ENCODE peak calls at places on chromosomes 5 and 9, in seven cellular contexts. One of them, this sample, is unnamed.

GRCh38 chr5:102666164-102666951 is 88.7 kb upstream of the PAM start:
- DNase-seq in IMR-90: no peak
- DNase-seq in prostate gland: no peak
- DNase-seq in AG10803: peak; percentile 75
- DNase-seq in brain microvascular endothelial cell: no peak
- DNase-seq in A673: peak; percentile 25
- DNase-seq in uterus: no peak
- DNase-seq in this sample: no peak

GRCh38 chr9:90789862-90790261 is 11.8 kb upstream of the SYK start:
- DNase-seq in AG10803: no peak
- DNase-seq in prostate gland: no peak
- DNase-seq in IMR-90: no peak
- DNase-seq in A673: no peak
- DNase-seq in uterus: no peak
- DNase-seq in brain microvascular endothelial cell: no peak
- DNase-seq in this sample: no peak

GRCh38 chr5:43044181-43044914 is 4.2 kb upstream of the ANXA2R start:
- DNase-seq in A673: no peak
- DNase-seq in brain microvascular endothelial cell: no peak
- DNase-seq in AG10803: peak; percentile 39
- DNase-seq in prostate gland: no peak
- DNase-seq in uterus: no peak
- DNase-seq in IMR-90: peak; percentile 68
- DNase-seq in this sample: no peak

GRCh38 chr5:82661462-82661861 is 383.3 kb upstream of the RPS23 start:
- DNase-seq in uterus: no peak
- DNase-seq in A673: no peak
- DNase-seq in IMR-90: no peak
- DNase-seq in prostate gland: no peak
- DNase-seq in brain microvascular endothelial cell: no peak
- DNase-seq in AG10803: no peak
- DNase-seq in this sample: no peak

GRCh38 chr9:129569506-129570449 is 51.1 kb downstream of the C9orf50 start:
- DNase-seq in prostate gland: no peak
- DNase-seq in AG10803: peak; percentile 44
- DNase-seq in brain microvascular endothelial cell: no peak
- DNase-seq in uterus: no peak
- DNase-seq in IMR-90: peak; percentile 36
- DNase-seq in A673: peak; percentile 38
- DNase-seq in this sample: no peak

GRCh38 chr9:114991861-114992260 is 61.5 kb upstream of the TNFSF8 start:
- DNase-seq in A673: no peak
- DNase-seq in prostate gland: no peak
- DNase-seq in uterus: no peak
- DNase-seq in IMR-90: no peak
- DNase-seq in AG10803: no peak
- DNase-seq in brain microvascular endothelial cell: no peak
- DNase-seq in this sample: no peak

GRCh38 chr9:35658894-35659220 is 765 bp downstream of the CCDC107 start:
- DNase-seq in AG10803: peak; percentile 71
- DNase-seq in brain microvascular endothelial cell: peak; percentile 44
- DNase-seq in A673: peak; percentile 52
- DNase-seq in uterus: peak; percentile 53
- DNase-seq in prostate gland: no peak
- DNase-seq in IMR-90: peak; percentile 70
- DNase-seq in this sample: no peak

GRCh38 chr9:2231831-2232230 is 216.7 kb downstream of the SMARCA2 start:
- DNase-seq in prostate gland: no peak
- DNase-seq in uterus: peak; percentile 57
- DNase-seq in IMR-90: peak; percentile 68
- DNase-seq in AG10803: peak; percentile 83
- DNase-seq in A673: no peak
- DNase-seq in brain microvascular endothelial cell: peak; percentile 20
- DNase-seq in this sample: no peak

GRCh38 chr9:130714586-130715110 is 21.1 kb downstream of the EXOSC2 start:
- DNase-seq in IMR-90: peak; percentile 41
- DNase-seq in uterus: no peak
- DNase-seq in brain microvascular endothelial cell: no peak
- DNase-seq in prostate gland: no peak
- DNase-seq in A673: no peak
- DNase-seq in AG10803: no peak
- DNase-seq in this sample: no peak

GRCh38 chr9:20504930-20505329 is 117.4 kb downstream of the MLLT3 start:
- DNase-seq in AG10803: no peak
- DNase-seq in uterus: no peak
- DNase-seq in IMR-90: no peak
- DNase-seq in A673: no peak
- DNase-seq in brain microvascular endothelial cell: no peak
- DNase-seq in prostate gland: no peak
- DNase-seq in this sample: no peak

GRCh38 chr9:967436-967835 is 9.0 kb upstream of the DMRT3 start:
- DNase-seq in uterus: no peak
- DNase-seq in A673: no peak
- DNase-seq in prostate gland: no peak
- DNase-seq in AG10803: no peak
- DNase-seq in IMR-90: no peak
- DNase-seq in brain microvascular endothelial cell: no peak
- DNase-seq in this sample: no peak

GRCh38 chr5:125036494-125036893 is 290.1 kb upstream of the ZNF608 start:
- DNase-seq in A673: no peak
- DNase-seq in brain microvascular endothelial cell: no peak
- DNase-seq in IMR-90: no peak
- DNase-seq in AG10803: no peak
- DNase-seq in uterus: no peak
- DNase-seq in prostate gland: no peak
- DNase-seq in this sample: no peak
- TF ChIP-seq CTCF in A673: no peak
- TF ChIP-seq CTCF in brain microvascular endothelial cell: no peak
- TF ChIP-seq CTCF in IMR-90: no peak
- TF ChIP-seq CTCF in AG10803: no peak
- TF ChIP-seq CTCF in uterus: no peak
- TF ChIP-seq CTCF in prostate gland: no peak
- TF ChIP-seq CTCF in this sample: no peak

DNA sequence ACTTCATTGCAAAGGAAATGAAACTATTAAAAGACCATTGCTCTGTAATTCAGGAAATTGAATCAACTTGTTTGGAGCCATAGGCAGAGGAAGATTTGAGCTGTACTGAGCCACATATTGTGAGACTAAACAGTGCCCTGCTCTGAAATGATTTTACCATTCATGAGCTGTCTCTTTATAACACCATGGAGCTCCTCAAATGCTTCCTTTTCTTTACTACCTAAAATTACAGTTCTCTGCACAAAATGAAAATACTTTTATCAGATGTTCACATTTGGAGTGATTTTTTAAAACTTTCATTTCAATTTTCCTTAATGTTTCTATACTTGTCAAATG is 97.9 kb downstream of the NLN start:
- DNase-seq in AG10803: no peak
- DNase-seq in A673: no peak
- DNase-seq in brain microvascular endothelial cell: no peak
- DNase-seq in IMR-90: no peak
- DNase-seq in prostate gland: no peak
- DNase-seq in uterus: no peak
- DNase-seq in this sample: no peak
- H3K4me3 ChIP-seq in AG10803: no peak overlapping the region
- H3K4me3 ChIP-seq in A673: no peak overlapping the region
- H3K4me3 ChIP-seq in brain microvascular endothelial cell: no peak overlapping the region
- H3K4me3 ChIP-seq in IMR-90: no peak overlapping the region
- H3K4me3 ChIP-seq in prostate gland: no peak overlapping the region
- H3K4me3 ChIP-seq in uterus: no peak overlapping the region
- H3K4me3 ChIP-seq in this sample: no peak overlapping the region

DNA sequence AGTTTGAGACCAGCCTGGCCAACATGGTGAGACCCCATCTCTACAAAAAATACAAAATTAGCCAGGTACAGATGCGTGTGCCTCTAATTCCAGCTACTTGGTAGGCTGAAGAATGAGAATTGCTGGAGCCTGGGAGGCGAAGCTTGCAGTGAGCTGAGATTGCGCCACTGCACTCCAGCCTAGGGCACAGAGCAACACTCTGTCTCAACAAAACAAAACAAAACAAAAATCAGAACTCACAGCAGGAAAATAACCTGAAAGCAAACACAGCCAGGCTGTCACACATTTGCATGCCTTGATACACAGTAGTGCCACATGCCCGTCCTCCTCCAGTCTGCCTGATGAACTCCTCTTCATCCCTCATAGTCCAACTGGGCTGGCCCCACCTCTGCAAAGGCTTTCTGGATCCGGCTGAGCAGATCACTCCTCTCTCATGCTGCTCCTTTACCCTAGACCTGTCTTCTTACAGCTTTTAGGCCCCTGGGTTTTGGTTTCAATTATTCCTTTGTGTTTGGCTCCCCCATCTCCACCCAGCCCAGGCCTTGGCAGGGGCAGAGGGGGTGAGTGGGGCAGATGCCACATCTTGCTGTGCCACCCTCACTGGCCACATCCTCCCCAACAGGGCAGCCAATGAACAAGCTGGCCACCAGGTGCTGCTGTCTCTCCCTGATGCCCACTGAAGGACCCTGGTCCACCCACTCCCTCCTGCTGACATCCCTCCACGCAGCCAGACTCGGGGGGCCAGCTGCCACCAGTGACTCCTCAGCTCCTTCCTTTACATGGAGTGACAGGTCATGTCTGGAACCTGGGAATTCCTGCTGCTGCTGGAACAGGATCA is 62.0 kb upstream of the GGTA1 start:
- DNase-seq in AG10803: no peak
- DNase-seq in uterus: no peak
- DNase-seq in brain microvascular endothelial cell: no peak
- DNase-seq in A673: no peak
- DNase-seq in prostate gland: no peak
- DNase-seq in IMR-90: no peak
- DNase-seq in this sample: no peak
- TF ChIP-seq CTCF in AG10803: no peak
- TF ChIP-seq CTCF in uterus: no peak
- TF ChIP-seq CTCF in brain microvascular endothelial cell: peak; percentile 8
- TF ChIP-seq CTCF in A673: no peak
- TF ChIP-seq CTCF in prostate gland: no peak
- TF ChIP-seq CTCF in IMR-90: no peak
- TF ChIP-seq CTCF in this sample: peak; percentile 22

DNA sequence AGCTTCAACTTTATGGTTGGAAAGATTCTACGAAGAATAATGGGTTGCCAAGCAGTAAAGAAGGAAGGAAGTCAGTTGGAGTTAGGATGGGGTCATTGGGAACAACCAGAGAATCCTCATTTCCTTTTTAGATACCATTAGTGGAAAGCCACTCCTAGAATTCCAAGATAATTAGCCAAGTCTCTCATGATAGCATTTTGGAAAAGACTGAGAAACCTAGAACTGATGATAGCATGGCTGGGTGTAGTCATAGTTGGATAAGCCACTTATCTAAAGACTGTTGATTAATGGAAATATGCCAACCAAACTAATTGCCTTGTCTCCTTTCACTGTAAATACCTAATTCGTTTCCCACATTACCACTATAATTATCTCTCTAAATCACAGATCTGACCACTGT is 377.0 kb downstream of the GLIS3 start:
- DNase-seq in IMR-90: no peak
- DNase-seq in A673: no peak
- DNase-seq in uterus: no peak
- DNase-seq in brain microvascular endothelial cell: no peak
- DNase-seq in prostate gland: no peak
- DNase-seq in AG10803: no peak
- DNase-seq in this sample: no peak
- H3K4me3 ChIP-seq in IMR-90: no peak overlapping the region
- H3K4me3 ChIP-seq in A673: no peak overlapping the region
- H3K4me3 ChIP-seq in uterus: no peak overlapping the region
- H3K4me3 ChIP-seq in brain microvascular endothelial cell: no peak overlapping the region
- H3K4me3 ChIP-seq in prostate gland: no peak overlapping the region
- H3K4me3 ChIP-seq in AG10803: no peak overlapping the region
- H3K4me3 ChIP-seq in this sample: no peak overlapping the region

GRCh38 chr9:133933426-133934026 is 58.6 kb downstream of the VAV2 start:
- DNase-seq in IMR-90: no peak
- DNase-seq in AG10803: no peak
- DNase-seq in A673: no peak
- DNase-seq in prostate gland: no peak
- DNase-seq in uterus: no peak
- DNase-seq in brain microvascular endothelial cell: no peak
- DNase-seq in this sample: no peak
- TF ChIP-seq CTCF in IMR-90: no peak
- TF ChIP-seq CTCF in AG10803: no peak
- TF ChIP-seq CTCF in A673: no peak
- TF ChIP-seq CTCF in prostate gland: no peak
- TF ChIP-seq CTCF in uterus: no peak
- TF ChIP-seq CTCF in brain microvascular endothelial cell: no peak
- TF ChIP-seq CTCF in this sample: no peak

DNA sequence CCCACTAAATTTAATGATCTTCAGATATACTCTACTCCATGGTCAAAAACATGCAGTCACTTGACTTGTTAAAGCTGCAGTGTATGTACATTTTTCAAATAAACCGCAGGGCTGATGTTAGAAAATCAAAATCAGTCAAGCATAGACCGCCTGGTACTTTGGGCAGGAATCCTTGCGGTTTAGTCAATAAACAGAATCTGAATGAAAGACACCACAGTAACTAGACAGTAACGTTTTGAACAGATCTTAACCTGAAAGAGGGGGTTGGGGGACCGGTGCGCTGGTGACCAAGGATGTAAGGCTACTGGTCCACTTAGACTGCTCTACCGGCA is 188.8 kb downstream of the BNC2 start:
- DNase-seq in brain microvascular endothelial cell: no peak
- DNase-seq in IMR-90: no peak
- DNase-seq in uterus: no peak
- DNase-seq in A673: no peak
- DNase-seq in AG10803: no peak
- DNase-seq in prostate gland: no peak
- DNase-seq in this sample: peak; percentile 53
- H3K4me3 ChIP-seq in brain microvascular endothelial cell: no peak overlapping the region
- H3K4me3 ChIP-seq in IMR-90: no peak overlapping the region
- H3K4me3 ChIP-seq in uterus: no peak overlapping the region
- H3K4me3 ChIP-seq in A673: no peak overlapping the region
- H3K4me3 ChIP-seq in AG10803: no peak overlapping the region
- H3K4me3 ChIP-seq in prostate gland: no peak overlapping the region
- H3K4me3 ChIP-seq in this sample: peak overlapping the region; percentile 24